ENCODE peak calls at places on chromosomes 13 and 19, in five cellular contexts. E is AG20443; U is stimulated activated naive CD4-positive, alpha-beta T cell; K is BJ; J is astrocyte of the hippocampus. L is an unnamed sample.

GRCh38 chr19:41420101-41420880 is 6.9 kb downstream of the B3GNT8 start:
- DNase-seq in E (no peak), U (no peak), K (no peak), J (no peak), L (no peak)

GRCh38 chr13:94352057-94352456 is 127.4 kb downstream of the DCT start:
- DNase-seq in E (peak), U (no peak), K (no peak), J (peak), L (no peak)

GRCh38 chr13:51704399-51705306 is 99.3 kb downstream of the DHRS12 start:
- DNase-seq in E (no peak), U (no peak), K (no peak), J (no peak), L (no peak)

GRCh38 chr19:4186087-4186993 is 3.9 kb downstream of the ANKRD24 start:
- DNase-seq in E (peak), U (peak), K (peak), J (peak), L (peak)

GRCh38 chr13:61040180-61040579 is 375.5 kb downstream of the PCDH20 start:
- DNase-seq in E (no peak), U (no peak), K (no peak), J (peak), L (no peak)

GRCh38 chr19:4976412-4977298 is 7.7 kb downstream of the KDM4B start:
- DNase-seq in E (peak), U (no peak), K (peak), J (peak), L (no peak)

GRCh38 chr19:39847525-39847924 is 1.3 kb upstream of the FBL start:
- DNase-seq in E (no peak), U (no peak), K (no peak), J (no peak), L (no peak)

GRCh38 chr13:26679411-26679810 is 81.2 kb downstream of the GPR12 start:
- DNase-seq in E (peak), U (no peak), K (peak), J (peak), L (peak)

GRCh38 chr19:14363203-14364097 is 17.8 kb upstream of the ADGRE5 start:
- DNase-seq in E (peak), U (peak), K (no peak), J (peak), L (peak)

GRCh38 chr13:67880916-67881315 is 650.8 kb upstream of the PCDH9 start:
- DNase-seq in E (no peak), U (no peak), K (no peak), J (peak), L (no peak)

GRCh38 chr13:44439615-44440014 is 66.0 kb downstream of the SERP2 start:
- DNase-seq in E (no peak), U (no peak), K (no peak), J (no peak), L (no peak)

GRCh38 chr19:48398329-48399235 is 5.1 kb downstream of the GRIN2D start:
- DNase-seq in E (peak), U (peak), K (no peak), J (peak), L (no peak)

GRCh38 chr19:1000095-1000494 is at the start of gene GRIN3B:
- DNase-seq in E (peak), U (peak), K (no peak), J (peak), L (peak)

GRCh38 chr19:11418518-11419506 is at the start of gene RGL3:
- DNase-seq in E (peak), U (no peak), K (no peak), J (peak), L (peak)

GRCh38 chr19:6737284-6737872 is at the start of gene GPR108:
- DNase-seq in E (peak), U (peak), K (peak), J (peak), L (peak)

GRCh38 chr19:48480151-48480475 is 10.9 kb downstream of the CYTH2 start:
- DNase-seq in E (peak), U (peak), K (no peak), J (peak), L (no peak)

GRCh38 chr19:46928951-46929350 is 68.2 kb downstream of the ARHGAP35 start:
- DNase-seq in E (no peak), U (no peak), K (no peak), J (no peak), L (no peak)

GRCh38 chr13:25901460-25902376 is 150.1 kb downstream of the SHISA2 start:
- DNase-seq in E (no peak), U (no peak), K (no peak), J (peak), L (no peak)

GRCh38 chr13:90545070-90545840 is 802.2 kb upstream of the MIR17HG start:
- DNase-seq in E (no peak), U (no peak), K (no peak), J (peak), L (no peak)

GRCh38 chr13:76296751-76297150 is 589.5 kb downstream of the KCTD12 start:
- DNase-seq in E (no peak), U (no peak), K (no peak), J (no peak), L (no peak)

GRCh38 chr13:23672616-23673015 is 102.4 kb downstream of the TNFRSF19 start:
- DNase-seq in E (no peak), U (no peak), K (no peak), J (no peak), L (no peak)

GRCh38 chr13:41897126-41897525 is 63.8 kb downstream of the VWA8 start:
- DNase-seq in E (no peak), U (no peak), K (no peak), J (no peak), L (no peak)

GRCh38 chr13:106753241-106753640 is 185.3 kb upstream of the ARGLU1 start:
- DNase-seq in E (no peak), U (no peak), K (no peak), J (no peak), L (no peak)

GRCh38 chr19:5882421-5882968 is 12.2 kb upstream of the FUT5 start:
- DNase-seq in E (no peak), U (no peak), K (no peak), J (no peak), L (no peak)

GRCh38 chr13:52862358-52863206 is 14.1 kb upstream of the PCDH8 start:
- DNase-seq in E (no peak), U (no peak), K (no peak), J (peak), L (no peak)

GRCh38 chr13:78420814-78421213 is 182.5 kb downstream of the POU4F1 start:
- DNase-seq in E (no peak), U (no peak), K (no peak), J (no peak), L (no peak)

GRCh38 chr19:7677664-7678311 is 898 bp downstream of the MCEMP1 start:
- DNase-seq in E (no peak), U (no peak), K (no peak), J (no peak), L (no peak)

GRCh38 chr19:39142655-39143054 is 17.1 kb downstream of the PAK4 start:
- DNase-seq in E (no peak), U (no peak), K (no peak), J (no peak), L (no peak)

GRCh38 chr19:953501-954271 is 27.9 kb downstream of the ARID3A start:
- DNase-seq in E (no peak), U (no peak), K (no peak), J (no peak), L (no peak)

GRCh38 chr19:5154129-5154798 is 185.4 kb downstream of the KDM4B start:
- DNase-seq in E (peak), U (peak), K (no peak), J (peak), L (no peak)

GRCh38 chr19:35843676-35844481 is 8.4 kb downstream of the NPHS1 start:
- DNase-seq in E (peak), U (no peak), K (no peak), J (no peak), L (no peak)

GRCh38 chr19:46471116-46471733 is at the start of gene PNMA8A:
- DNase-seq in E (peak), U (no peak), K (no peak), J (peak), L (no peak)

GRCh38 chr13:27822258-27822872 is 30.1 kb downstream of the GSX1 start:
- DNase-seq in E (no peak), U (no peak), K (no peak), J (peak), L (no peak)

GRCh38 chr13:78631077-78631476 is 27.7 kb upstream of the POU4F1 start:
- DNase-seq in E (no peak), U (no peak), K (no peak), J (no peak), L (no peak)

GRCh38 chr13:29561918-29562317 is 33.6 kb downstream of the SLC7A1 start:
- DNase-seq in E (no peak), U (no peak), K (no peak), J (no peak), L (no peak)

GRCh38 chr13:44273991-44274810 is 99.4 kb upstream of the SERP2 start:
- DNase-seq in E (peak), U (no peak), K (no peak), J (peak), L (peak)

GRCh38 chr19:32172761-32173160 is 172.6 kb upstream of the ZNF507 start:
- DNase-seq in E (no peak), U (no peak), K (no peak), J (peak), L (no peak)

GRCh38 chr19:39390460-39390758 is 497 bp downstream of the PAF1 start:
- DNase-seq in E (no peak), U (no peak), K (no peak), J (no peak), L (peak)

GRCh38 chr19:7013678-7014077 is 7.6 kb downstream of the MBD3L2B start:
- DNase-seq in E (no peak), U (no peak), K (no peak), J (peak), L (no peak)